ENCODE peak calls at places on chromosomes 2 and 18, in five cellular contexts. H is osteoblast, T is uterus, Y is fibroblast of mammary gland, O is BJ. R is an unnamed sample.

GRCh38 chr2:173101687-173102086 is 26.0 kb downstream of the MAP3K20 start:
- DNase-seq in T (no peak), Y (peak), O (no peak), H (no peak), R (peak)

GRCh38 chr2:50878256-50878655 is 153.7 kb downstream of the NRXN1 start:
- DNase-seq in T (no peak), Y (no peak), H (no peak), O (no peak), R (no peak)

GRCh38 chr2:191320881-191321280 is 75.7 kb downstream of the MYO1B start:
- DNase-seq in H (no peak), Y (no peak), O (no peak), T (no peak), R (no peak)

GRCh38 chr2:70087703-70088507 is 628 bp downstream of the PCBP1 start:
- DNase-seq in O (no peak), H (peak), T (peak), Y (peak), R (peak)

GRCh38 chr2:2664989-2665833 is 334.1 kb upstream of the MYT1L start:
- DNase-seq in H (no peak), Y (peak), O (no peak), T (no peak), R (peak)

GRCh38 chr2:21452263-21452662 is 328.5 kb downstream of the TDRD15 start:
- DNase-seq in Y (no peak), H (no peak), O (no peak), T (no peak), R (no peak)

GRCh38 chr2:169010633-169011460 is 20.3 kb downstream of the ABCB11 start:
- DNase-seq in O (no peak), Y (no peak), T (no peak), H (no peak), R (peak)

GRCh38 chr2:234705108-234705507 is 208.2 kb upstream of the ARL4C start:
- DNase-seq in H (peak), Y (peak), T (no peak), O (no peak), R (no peak)

GRCh38 chr2:96926791-96927190 is 56.9 kb upstream of the SEMA4C start:
- DNase-seq in Y (no peak), T (peak), H (no peak), O (no peak), R (no peak)

GRCh38 chr2:224870341-224870740 is 154.2 kb upstream of the CCDC195 start:
- DNase-seq in Y (peak), T (no peak), O (no peak), H (no peak), R (no peak)

GRCh38 chr18:79529991-79530390 is 134.3 kb downstream of the NFATC1 start:
- DNase-seq in O (no peak), Y (no peak), H (no peak), T (peak), R (no peak)

GRCh38 chr2:169590804-169591203 is 6.7 kb downstream of the PPIG start:
- DNase-seq in T (no peak), H (no peak), Y (no peak), O (no peak), R (no peak)

GRCh38 chr18:49648811-49649210 is 87.0 kb downstream of the LIPG start:
- DNase-seq in O (no peak), Y (no peak), T (no peak), H (no peak), R (no peak)

GRCh38 chr2:172234716-172235661 is 132.3 kb upstream of the DLX2 start:
- DNase-seq in O (no peak), T (no peak), Y (no peak), H (peak), R (no peak)

GRCh38 chr2:23280401-23280800 is 104.6 kb upstream of the KLHL29 start:
- DNase-seq in H (no peak), O (no peak), Y (no peak), T (no peak), R (no peak)

GRCh38 chr18:63303562-63303961 is 16.0 kb downstream of the BCL2 start:
- DNase-seq in Y (no peak), H (no peak), O (no peak), T (no peak), R (no peak)

GRCh38 chr2:205129531-205129930 is 552.8 kb upstream of the NRP2 start:
- DNase-seq in H (no peak), T (no peak), O (no peak), Y (no peak), R (no peak)

GRCh38 chr2:166106431-166107015 is 21.3 kb downstream of the SCN1A start:
- DNase-seq in T (no peak), H (peak), O (no peak), Y (peak), R (peak)
- TF ChIP-seq CTCF in T (no peak), H (peak), O (no peak), Y (peak), R (peak)

GRCh38 chr2:44748-45341 is 1.5 kb downstream of the FAM110C start:
- DNase-seq in H (no peak), O (no peak), T (no peak), Y (no peak), R (no peak)

GRCh38 chr2:45342-46130 is 769 bp downstream of the FAM110C start:
- DNase-seq in T (peak), O (no peak), Y (no peak), H (peak), R (no peak)

GRCh38 chr2:46131-46470 is 204 bp downstream of the FAM110C start:
- DNase-seq in O (no peak), Y (no peak), H (no peak), T (no peak), R (no peak)

GRCh38 chr2:46471-47345 is at the start of gene FAM110C:
- DNase-seq in T (peak), Y (peak), O (no peak), H (no peak), R (peak)

DNA sequence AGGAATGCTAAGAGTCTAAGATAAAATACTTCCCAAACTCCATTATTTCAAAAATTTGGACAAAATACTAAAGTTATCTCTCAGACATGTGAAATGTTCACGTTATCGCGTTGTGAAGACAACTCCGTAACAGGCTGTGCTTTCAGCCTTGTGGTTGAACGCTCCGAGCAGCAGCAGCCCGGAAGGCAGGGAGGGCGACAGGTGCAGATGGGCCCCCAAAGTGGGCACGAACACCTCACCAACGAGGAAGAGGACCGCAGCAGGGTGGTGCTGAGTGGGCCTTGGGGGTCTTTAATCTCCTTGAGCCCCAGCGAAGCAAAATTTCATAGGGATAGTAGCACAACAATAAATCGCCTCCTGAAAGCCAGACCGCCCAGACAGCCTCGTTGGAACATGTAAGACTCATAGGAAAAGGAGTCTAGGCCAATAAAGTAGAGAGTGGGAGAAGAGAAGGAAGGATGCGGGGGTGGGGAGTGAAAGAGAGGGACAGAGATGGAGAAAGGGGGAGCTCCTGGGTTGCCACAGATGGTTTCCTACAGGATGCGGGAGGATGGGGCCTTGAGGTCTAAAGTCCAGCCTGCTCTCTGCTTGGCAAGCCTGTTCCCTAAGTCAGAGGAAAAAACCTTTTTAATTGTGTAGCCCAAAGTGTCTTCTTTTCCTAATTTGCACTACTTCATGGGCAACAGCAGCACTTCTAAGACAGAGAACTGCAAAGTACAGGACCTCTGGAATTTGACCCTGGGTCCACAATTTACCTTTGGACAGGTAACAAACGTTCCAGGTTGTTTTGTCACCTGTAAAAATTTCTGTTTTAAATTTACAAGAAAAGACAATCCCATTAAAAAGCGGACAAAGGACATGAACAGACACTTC is 1.3 kb upstream of the FAM110C start:
- DNase-seq in T (peak), H (no peak), Y (no peak), O (no peak), R (no peak)
- H3K4me3 ChIP-seq in T (peak), H (no peak), Y (no peak), O (no peak), R (no peak)

GRCh38 chr2:220044383-220044782 is 417.0 kb downstream of the SLC4A3 start:
- DNase-seq in H (no peak), T (no peak), Y (no peak), O (no peak), R (no peak)
- TF ChIP-seq CTCF in H (no peak), T (no peak), Y (no peak), O (no peak), R (no peak)

GRCh38 chr2:179486969-179487752 is 222.5 kb upstream of the SESTD1 start:
- DNase-seq in T (no peak), O (no peak), H (no peak), Y (no peak), R (no peak)
- H3K4me3 ChIP-seq in T (no peak), O (no peak), H (no peak), Y (no peak), R (no peak)

GRCh38 chr2:174681099-174681982 is 82.9 kb downstream of the CHRNA1 start:
- DNase-seq in T (peak), O (no peak), H (peak), Y (peak), R (peak)

GRCh38 chr2:174686430-174686829 is 77.8 kb downstream of the CHRNA1 start:
- DNase-seq in O (no peak), Y (no peak), T (no peak), H (no peak), R (no peak)

GRCh38 chr2:174682578-174683391 is 81.5 kb downstream of the CHRNA1 start:
- DNase-seq in H (peak), Y (peak), T (peak), O (no peak), R (peak)

GRCh38 chr2:174681983-174682577 is 82.2 kb downstream of the CHRNA1 start:
- DNase-seq in O (no peak), H (peak), T (peak), Y (peak), R (peak)

GRCh38 chr2:174683392-174683759 is 80.9 kb downstream of the CHRNA1 start:
- DNase-seq in Y (peak), O (no peak), T (peak), H (peak), R (peak)
- TF ChIP-seq CTCF in Y (peak), O (peak), T (peak), H (peak), R (peak)

GRCh38 chr2:137737559-137737958 is 226.7 kb upstream of the HNMT start:
- DNase-seq in Y (no peak), T (no peak), H (no peak), O (no peak), R (no peak)

DNA sequence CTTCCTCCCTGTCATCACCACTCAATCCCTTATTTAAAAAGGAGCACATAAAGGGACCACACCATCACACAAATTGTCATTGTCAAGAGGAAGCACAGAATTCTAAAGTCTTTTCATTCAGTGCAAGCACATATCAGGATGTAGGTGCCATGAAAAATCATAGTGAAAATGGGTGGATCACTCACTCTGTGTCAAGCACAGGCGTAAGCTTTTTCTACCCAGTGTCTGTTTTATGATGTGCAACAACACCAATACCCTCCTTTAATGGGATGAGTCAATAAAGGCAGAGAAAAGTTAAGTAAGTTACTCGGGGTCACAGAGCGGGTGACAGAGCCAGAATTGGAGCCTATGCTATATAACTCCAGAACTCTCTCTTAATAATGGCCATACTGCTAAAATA is 222.3 kb upstream of the HNMT start:
- DNase-seq in Y (no peak), H (no peak), T (no peak), O (no peak), R (no peak)
- H3K4me3 ChIP-seq in Y (no peak), H (no peak), T (no peak), O (no peak), R (no peak)

DNA sequence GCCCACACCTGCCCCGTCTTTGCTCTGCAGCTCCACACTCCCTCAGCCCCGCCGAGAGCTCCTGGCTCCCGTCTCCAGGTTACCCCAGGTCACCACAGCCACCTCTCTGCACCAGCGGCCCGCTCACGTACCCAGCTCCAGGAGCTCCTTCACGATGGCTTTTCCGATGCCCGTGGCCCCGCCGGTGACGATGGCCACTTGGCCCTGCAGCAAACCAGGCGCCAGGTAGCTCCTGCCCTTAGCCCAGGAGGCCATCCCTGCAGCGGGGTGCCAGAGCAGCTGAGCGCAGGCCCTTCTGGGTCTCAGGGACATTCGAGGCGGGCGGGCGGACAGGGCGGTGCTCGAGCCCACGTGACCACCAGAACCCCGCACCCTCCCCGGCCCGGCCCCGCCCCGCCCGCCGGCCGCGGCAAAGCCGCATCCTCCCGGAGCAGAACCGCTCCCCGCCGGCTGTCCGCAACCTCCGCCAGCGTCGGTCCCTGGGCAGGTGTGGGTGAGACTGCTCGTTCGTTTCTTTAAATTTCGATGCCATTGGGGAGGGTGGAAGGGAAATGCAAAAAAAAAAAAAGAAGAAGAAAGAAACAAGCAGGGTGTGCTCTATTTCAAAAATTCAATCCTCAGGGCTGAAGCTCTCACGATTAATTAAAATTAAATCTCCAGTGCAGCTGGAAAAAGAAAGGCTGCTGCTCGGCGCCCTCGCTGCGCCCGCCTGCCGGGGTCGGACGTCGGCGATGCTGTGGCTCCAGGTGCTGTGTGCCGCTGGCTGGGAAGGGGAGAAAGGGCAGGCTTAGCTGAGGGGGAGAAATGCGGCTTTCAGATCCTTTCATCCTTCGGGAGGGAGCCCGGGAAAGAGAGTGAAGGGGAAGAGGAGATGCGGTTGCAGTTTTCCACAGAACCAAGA is at the start of the genes PECR and TMEM169:
- DNase-seq in Y (peak), H (peak), O (no peak), T (peak), R (peak)
- TF ChIP-seq CTCF in Y (no peak), H (no peak), O (no peak), T (no peak), R (no peak)

GRCh38 chr2:106270471-106270891 is 76.4 kb upstream of the UXS1 start:
- DNase-seq in Y (no peak), T (no peak), O (no peak), H (no peak), R (no peak)

GRCh38 chr2:106272202-106272807 is 78.2 kb upstream of the UXS1 start:
- DNase-seq in T (no peak), H (no peak), Y (no peak), O (no peak), R (no peak)

GRCh38 chr2:106267997-106268396 is 73.9 kb upstream of the UXS1 start:
- DNase-seq in O (no peak), Y (no peak), H (no peak), T (no peak), R (no peak)

GRCh38 chr2:106264203-106264602 is 70.1 kb upstream of the UXS1 start:
- DNase-seq in O (no peak), Y (no peak), T (no peak), H (no peak), R (no peak)

DNA sequence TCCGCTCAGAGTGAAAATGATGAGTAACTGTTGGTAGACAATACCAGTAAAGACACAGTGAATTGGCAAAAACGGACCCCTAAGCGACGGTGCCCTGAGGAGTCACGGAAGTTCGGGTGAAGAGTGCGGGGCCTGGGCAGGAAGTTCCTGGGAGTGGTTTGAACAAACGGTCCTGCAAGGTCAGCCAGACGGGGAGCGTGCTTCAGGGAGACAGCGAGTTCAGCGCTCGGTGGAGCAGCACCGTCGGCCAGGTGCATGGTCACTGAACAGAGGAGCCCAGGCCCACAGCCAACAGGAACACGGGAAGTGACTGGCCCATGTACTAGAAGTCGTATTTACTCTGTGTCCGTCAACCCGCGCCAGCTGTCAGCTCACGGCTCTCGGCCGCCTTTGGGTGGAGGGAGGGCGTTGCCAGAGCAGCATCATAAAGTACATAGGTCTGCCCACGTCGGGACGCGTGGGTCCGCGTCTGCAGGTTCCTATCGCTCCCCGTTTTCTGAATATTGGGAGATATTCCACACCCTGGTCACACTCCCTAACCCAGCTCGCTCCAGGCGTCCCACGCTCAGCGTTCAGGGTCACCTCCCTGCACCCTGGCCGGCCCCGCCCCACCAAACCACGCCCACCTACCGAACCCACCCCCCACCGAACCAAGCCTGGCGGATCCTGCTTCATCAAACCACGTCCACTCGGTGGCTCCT is 75.6 kb upstream of the UXS1 start:
- DNase-seq in T (no peak), H (no peak), Y (no peak), O (no peak), R (peak)
- H3K4me3 ChIP-seq in T (peak), H (no peak), Y (peak), O (no peak), R (peak)

GRCh38 chr2:65710779-65711295 is 278.4 kb upstream of the SPRED2 start:
- DNase-seq in O (no peak), H (no peak), T (no peak), Y (peak), R (no peak)
- TF ChIP-seq CTCF in O (peak), H (peak), T (no peak), Y (peak), R (peak)